ENCODE peak calls at places on chromosomes 11 and 22, in five cellular contexts. T, E, Z, J and I are unnamed samples.

GRCh38 chr11:20015529-20016427 is 144.5 kb downstream of the DBX1 start:
- DNase-seq in T (no peak), E (no peak), Z (no peak), J (no peak), I (no peak)

GRCh38 chr11:30855383-30856006 is 269.3 kb upstream of the MPPED2 start:
- DNase-seq in T (no peak), E (no peak), Z (no peak), J (no peak), I (no peak)

GRCh38 chr11:58055806-58056401 is 25.2 kb downstream of the OR6Q1 start:
- DNase-seq in T (no peak), E (no peak), Z (no peak), J (no peak), I (no peak)

GRCh38 chr11:46366260-46366659 is 15.2 kb upstream of the MDK start:
- DNase-seq in T (no peak), E (no peak), Z (no peak), J (no peak), I (no peak)

GRCh38 chr22:43288378-43288777 is 54.8 kb downstream of the SCUBE1 start:
- DNase-seq in T (no peak), E (no peak), Z (no peak), J (no peak), I (no peak)

GRCh38 chr11:78417175-78417887 is at the start of gene GAB2:
- DNase-seq in T (no peak), E (no peak), Z (no peak), J (peak), I (no peak)

GRCh38 chr11:123245567-123245966 is 50.5 kb upstream of the CLMP start:
- DNase-seq in T (no peak), E (no peak), Z (no peak), J (no peak), I (no peak)

GRCh38 chr11:44464741-44465140 is 100.7 kb upstream of the CD82 start:
- DNase-seq in T (no peak), E (no peak), Z (no peak), J (no peak), I (no peak)

GRCh38 chr11:91299980-91300379 is 924.6 kb upstream of the FAT3 start:
- DNase-seq in T (no peak), E (no peak), Z (peak), J (no peak), I (no peak)

GRCh38 chr11:3138178-3139085 is 26.7 kb downstream of the OSBPL5 start:
- DNase-seq in T (no peak), E (peak), Z (no peak), J (no peak), I (no peak)

GRCh38 chr11:65879622-65880021 is at the start of gene CTSW:
- DNase-seq in T (no peak), E (no peak), Z (no peak), J (no peak), I (no peak)

GRCh38 chr11:64757549-64758329 is 2.0 kb downstream of the PYGM start:
- DNase-seq in T (no peak), E (no peak), Z (no peak), J (no peak), I (no peak)

GRCh38 chr11:119341222-119342022 is 739 bp upstream of the C1QTNF5 start:
- DNase-seq in T (no peak), E (no peak), Z (no peak), J (no peak), I (no peak)

GRCh38 chr11:124900464-124900863 is 2.8 kb upstream of the ROBO4 start:
- DNase-seq in T (no peak), E (no peak), Z (no peak), J (no peak), I (no peak)

GRCh38 chr11:86193297-86194095 is 51.1 kb upstream of the EED start:
- DNase-seq in T (peak), E (peak), Z (peak), J (peak), I (peak)

GRCh38 chr11:7332962-7333361 is 81.3 kb downstream of the SYT9 start:
- DNase-seq in T (no peak), E (no peak), Z (no peak), J (no peak), I (no peak)

GRCh38 chr22:30420401-30421178 is 5.0 kb upstream of the MTFP1 start:
- DNase-seq in T (no peak), E (no peak), Z (no peak), J (no peak), I (no peak)

GRCh38 chr11:104968365-104968855 is at the start of gene CASP4:
- DNase-seq in T (no peak), E (no peak), Z (peak), J (no peak), I (no peak)

GRCh38 chr11:61359541-61359940 is 2.1 kb downstream of the CYB561A3 start:
- DNase-seq in T (no peak), E (no peak), Z (no peak), J (no peak), I (no peak)

GRCh38 chr11:44816761-44817160 is 90.0 kb downstream of the TSPAN18 start:
- DNase-seq in T (no peak), E (no peak), Z (no peak), J (no peak), I (no peak)

GRCh38 chr11:65129649-65130441 is 4.5 kb downstream of the SYVN1 start:
- DNase-seq in T (no peak), E (no peak), Z (no peak), J (no peak), I (no peak)

GRCh38 chr11:6022954-6023353 is 7.6 kb downstream of the OR56A1 start:
- DNase-seq in T (no peak), E (peak), Z (peak), J (no peak), I (no peak)

GRCh38 chr11:88188251-88189030 is 13.2 kb upstream of the RAB38 start:
- DNase-seq in T (no peak), E (no peak), Z (no peak), J (no peak), I (no peak)

GRCh38 chr22:23147632-23148387 is 2.5 kb downstream of the RAB36 start:
- DNase-seq in T (no peak), E (peak), Z (no peak), J (no peak), I (no peak)

GRCh38 chr11:44915621-44916020 is 35.1 kb downstream of the TP53I11 start:
- DNase-seq in T (no peak), E (no peak), Z (no peak), J (no peak), I (no peak)

GRCh38 chr11:48047616-48048015 is 67.3 kb downstream of the PTPRJ start:
- DNase-seq in T (no peak), E (no peak), Z (no peak), J (no peak), I (no peak)

GRCh38 chr22:42277988-42278776 is 7.7 kb upstream of the TCF20 start:
- DNase-seq in T (no peak), E (no peak), Z (no peak), J (no peak), I (no peak)

GRCh38 chr22:48257690-48258065 is 1495.2 kb downstream of the TBC1D22A start:
- DNase-seq in T (no peak), E (no peak), Z (no peak), J (no peak), I (no peak)

GRCh38 chr22:43239102-43239875 is 52.4 kb upstream of the TTLL12 start:
- DNase-seq in T (no peak), E (no peak), Z (no peak), J (no peak), I (no peak)

GRCh38 chr11:103714246-103714645 is 322.2 kb upstream of the DDI1 start:
- DNase-seq in T (no peak), E (no peak), Z (no peak), J (no peak), I (no peak)

DNA sequence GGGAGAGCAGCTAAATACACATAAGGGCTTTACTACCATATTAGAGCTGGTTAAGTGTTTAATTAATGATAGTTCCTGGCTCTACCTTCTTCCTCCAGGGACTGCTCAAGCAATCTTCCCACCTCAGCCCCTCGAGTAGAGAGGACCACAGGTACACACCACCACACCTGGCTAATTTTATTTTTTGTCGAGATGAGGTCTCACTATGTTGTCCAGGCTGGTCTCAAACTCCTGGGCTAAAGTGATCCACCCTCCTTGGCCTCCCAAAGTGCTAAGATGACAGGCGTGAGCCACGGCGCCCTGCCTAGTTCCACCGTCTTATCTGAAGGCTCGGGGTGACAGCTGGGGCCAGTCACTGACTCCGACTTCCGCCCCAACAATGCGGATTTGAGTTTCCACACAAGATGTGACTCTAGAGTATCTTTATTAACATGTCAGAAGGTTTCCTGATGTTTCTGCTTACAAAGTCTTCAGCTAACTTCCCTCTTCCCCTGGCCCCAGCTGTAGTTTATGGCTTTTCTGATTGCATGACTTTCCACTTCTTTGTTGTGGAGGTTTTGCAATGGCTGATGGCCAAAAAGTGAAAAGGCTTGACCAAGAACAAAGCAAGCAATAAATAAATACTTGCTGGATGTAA is 16.8 kb downstream of the TPST2 start:
- DNase-seq in T (no peak), E (no peak), Z (no peak), J (no peak), I (no peak)
- TF ChIP-seq POLR2AphosphoS5 in T (no peak), E (no peak), Z (no peak), J (no peak), I (no peak)

GRCh38 chr11:67300756-67301312 is 2.5 kb upstream of the SSH3 start:
- DNase-seq in T (no peak), E (no peak), Z (no peak), J (no peak), I (no peak)
- TF ChIP-seq TAF1 in T (no peak), E (no peak), Z (no peak), J (no peak), I (no peak)

DNA sequence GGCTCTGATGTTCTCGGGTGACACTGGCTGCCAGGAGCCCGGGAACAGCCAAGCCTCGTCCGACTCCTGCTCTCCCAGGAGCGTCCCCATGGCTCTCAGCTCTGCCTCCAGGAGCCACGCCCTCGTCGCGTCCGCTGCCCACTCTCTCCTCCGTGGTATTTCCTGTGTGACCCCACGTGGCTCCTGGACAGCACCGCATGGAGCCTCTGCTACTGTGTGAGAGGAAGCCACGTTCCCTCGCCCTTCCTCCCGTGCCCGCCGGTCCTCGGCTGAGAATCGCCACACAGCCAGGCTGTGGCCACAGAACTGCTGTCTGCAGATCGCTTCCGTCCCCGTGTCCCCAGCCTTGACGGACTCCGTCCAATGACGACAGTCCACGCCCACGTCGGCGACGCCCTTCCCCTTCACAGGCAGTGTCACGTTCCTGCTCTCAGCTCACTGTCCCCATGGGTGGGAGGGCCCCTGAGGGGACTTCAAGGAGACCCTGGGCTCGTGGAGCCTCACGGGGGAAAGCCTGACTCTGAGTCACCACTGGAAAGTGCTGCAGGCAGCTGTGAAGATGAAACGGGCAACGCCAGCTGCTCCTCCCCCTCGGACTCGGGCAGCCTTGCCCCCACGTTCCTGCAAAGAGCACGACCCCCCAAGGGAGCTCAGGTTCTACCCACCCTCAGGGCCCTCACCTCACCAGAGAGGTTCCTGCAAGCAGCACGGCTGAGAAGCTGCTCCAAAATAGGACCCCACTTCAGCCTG is 458.5 kb downstream of the BRD1 start:
- DNase-seq in T (no peak), E (peak), Z (no peak), J (no peak), I (no peak)
- TF ChIP-seq POLR2AphosphoS5 in T (no peak), E (no peak), Z (no peak), J (no peak), I (no peak)

DNA sequence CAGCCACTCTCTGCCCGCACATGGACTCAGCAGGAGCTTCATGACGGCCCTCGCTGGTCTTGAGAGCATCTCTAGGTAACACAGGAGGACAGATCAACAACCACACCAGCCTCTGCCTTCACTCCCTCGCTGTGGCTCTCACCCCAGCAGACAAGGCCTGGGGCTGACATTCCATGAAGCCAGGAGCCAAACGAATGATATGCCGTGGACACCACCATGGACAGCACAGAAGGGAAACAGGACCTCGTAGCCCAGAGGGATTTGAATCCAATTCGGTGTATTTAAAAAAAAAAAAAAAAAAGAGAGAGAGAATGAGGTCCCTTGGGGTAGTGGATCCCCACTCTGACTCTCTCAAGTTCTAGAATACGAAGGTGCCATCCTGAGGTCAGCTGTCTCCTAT is 385.5 kb downstream of the SHANK2 start:
- DNase-seq in T (no peak), E (no peak), Z (no peak), J (no peak), I (no peak)
- TF ChIP-seq TAF1 in T (no peak), E (no peak), Z (no peak), J (no peak), I (no peak)